ENCODE peak calls at places on chromosome X, in seven cellular contexts. One of them, this sample, is unnamed.

GRCh38 chrX:136185409-136186022 is 38.2 kb downstream of the FHL1 start:
- DNase-seq in effector memory CD8-positive, alpha-beta T cell: no peak
- DNase-seq in NAMALWA: no peak
- DNase-seq in hypothalamus: no peak
- DNase-seq in OCI-M1: no peak
- DNase-seq in smooth muscle cell of the brain vasculature: no peak
- DNase-seq in aorta: no peak
- DNase-seq in this sample: no peak

GRCh38 chrX:123803331-123803983 is 56.4 kb upstream of the XIAP start:
- DNase-seq in effector memory CD8-positive, alpha-beta T cell: no peak
- DNase-seq in NAMALWA: peak
- DNase-seq in hypothalamus: no peak
- DNase-seq in OCI-M1: peak
- DNase-seq in smooth muscle cell of the brain vasculature: no peak
- DNase-seq in aorta: no peak
- DNase-seq in this sample: no peak

GRCh38 chrX:82127228-82128123 is 925.6 kb downstream of the SH3BGRL start:
- DNase-seq in effector memory CD8-positive, alpha-beta T cell: no peak
- DNase-seq in NAMALWA: peak
- DNase-seq in hypothalamus: no peak
- DNase-seq in OCI-M1: peak
- DNase-seq in smooth muscle cell of the brain vasculature: no peak
- DNase-seq in aorta: no peak
- DNase-seq in this sample: no peak

GRCh38 chrX:43349363-43349762 is 306.7 kb upstream of the MAOA start:
- DNase-seq in effector memory CD8-positive, alpha-beta T cell: peak
- DNase-seq in NAMALWA: peak
- DNase-seq in hypothalamus: peak
- DNase-seq in OCI-M1: peak
- DNase-seq in smooth muscle cell of the brain vasculature: no peak
- DNase-seq in aorta: no peak
- DNase-seq in this sample: no peak

GRCh38 chrX:103629295-103630170 is 758 bp downstream of the TCEAL1 start:
- DNase-seq in effector memory CD8-positive, alpha-beta T cell: no peak
- DNase-seq in NAMALWA: no peak
- DNase-seq in hypothalamus: peak
- DNase-seq in OCI-M1: peak
- DNase-seq in smooth muscle cell of the brain vasculature: no peak
- DNase-seq in aorta: peak
- DNase-seq in this sample: peak

GRCh38 chrX:36583674-36584073 is 424.5 kb upstream of the FAM47C start:
- DNase-seq in effector memory CD8-positive, alpha-beta T cell: no peak
- DNase-seq in NAMALWA: no peak
- DNase-seq in hypothalamus: no peak
- DNase-seq in OCI-M1: no peak
- DNase-seq in smooth muscle cell of the brain vasculature: no peak
- DNase-seq in aorta: no peak
- DNase-seq in this sample: no peak

GRCh38 chrX:48890934-48891401 is 6.6 kb downstream of the TIMM17B start:
- DNase-seq in effector memory CD8-positive, alpha-beta T cell: no peak
- DNase-seq in NAMALWA: no peak
- DNase-seq in hypothalamus: no peak
- DNase-seq in OCI-M1: no peak
- DNase-seq in smooth muscle cell of the brain vasculature: no peak
- DNase-seq in aorta: no peak
- DNase-seq in this sample: peak

GRCh38 chrX:44914532-44915198 is 41.7 kb downstream of the KDM6A start:
- DNase-seq in effector memory CD8-positive, alpha-beta T cell: no peak
- DNase-seq in NAMALWA: no peak
- DNase-seq in hypothalamus: no peak
- DNase-seq in OCI-M1: peak
- DNase-seq in smooth muscle cell of the brain vasculature: no peak
- DNase-seq in aorta: no peak
- DNase-seq in this sample: no peak

GRCh38 chrX:1239681-1240142 is 27.3 kb upstream of the CRLF2 start:
- DNase-seq in effector memory CD8-positive, alpha-beta T cell: no peak
- DNase-seq in NAMALWA: no peak
- DNase-seq in hypothalamus: peak
- DNase-seq in OCI-M1: peak
- DNase-seq in smooth muscle cell of the brain vasculature: no peak
- DNase-seq in aorta: peak
- DNase-seq in this sample: peak

GRCh38 chrX:22024577-22024976 is 7.5 kb upstream of the PHEX start:
- DNase-seq in effector memory CD8-positive, alpha-beta T cell: no peak
- DNase-seq in NAMALWA: no peak
- DNase-seq in hypothalamus: no peak
- DNase-seq in OCI-M1: no peak
- DNase-seq in smooth muscle cell of the brain vasculature: no peak
- DNase-seq in aorta: no peak
- DNase-seq in this sample: no peak

GRCh38 chrX:44997282-44997813 is 124.4 kb downstream of the KDM6A start:
- DNase-seq in effector memory CD8-positive, alpha-beta T cell: no peak
- DNase-seq in NAMALWA: no peak
- DNase-seq in hypothalamus: no peak
- DNase-seq in OCI-M1: peak
- DNase-seq in smooth muscle cell of the brain vasculature: no peak
- DNase-seq in aorta: no peak
- DNase-seq in this sample: no peak